ENCODE peak calls at places on chromosome 21, in six cellular contexts. Y is K562, O is ovary, B is A549, Q is esophagus squamous epithelium, E is prostate gland. C is an unnamed sample.

GRCh38 chr21:31347435-31348032 is 3.5 kb upstream of the TIAM1 start:
- DNase-seq in Y (peak), E (no peak), Q (no peak), O (no peak), B (peak), C (peak)

GRCh38 chr21:43195131-43196021 is 26.6 kb downstream of the CRYAA start:
- DNase-seq in E (peak), Q (no peak), Y (no peak), B (no peak), O (no peak), C (no peak)

GRCh38 chr21:29678616-29679015 is 261.2 kb downstream of the GRIK1 start:
- DNase-seq in Q (no peak), O (no peak), B (no peak), E (no peak), Y (no peak), C (no peak)

GRCh38 chr21:31255846-31256395 is 88.1 kb downstream of the TIAM1 start:
- DNase-seq in O (no peak), E (no peak), Y (no peak), B (no peak), Q (no peak), C (no peak)

GRCh38 chr21:43948740-43949498 is 63.2 kb upstream of the TRAPPC10 start:
- DNase-seq in B (no peak), E (no peak), Q (no peak), O (no peak), Y (peak), C (no peak)

GRCh38 chr21:29175408-29176147 is 45.1 kb downstream of the MAP3K7CL start:
- DNase-seq in E (peak), O (no peak), B (no peak), Q (no peak), Y (no peak), C (no peak)

GRCh38 chr21:43599728-43600127 is 59.6 kb downstream of the HSF2BP start:
- DNase-seq in O (no peak), E (no peak), Q (no peak), B (no peak), Y (no peak), C (no peak)

GRCh38 chr21:45152265-45152746 is 77.9 kb downstream of the ADARB1 start:
- DNase-seq in Y (peak), E (no peak), O (no peak), Q (no peak), B (no peak), C (no peak)

GRCh38 chr21:45405271-45405818 is 380 bp downstream of the COL18A1 start:
- DNase-seq in E (no peak), Q (no peak), B (peak), O (peak), Y (peak), C (peak)

GRCh38 chr21:36847189-36847588 is 119.3 kb downstream of the HLCS start:
- DNase-seq in Y (no peak), E (peak), Q (no peak), B (peak), O (no peak), C (peak)

GRCh38 chr21:8994640-8995511 is 1526.5 kb upstream of the TPTE start:
- DNase-seq in B (no peak), E (no peak), Q (no peak), Y (peak), O (no peak), C (no peak)

GRCh38 chr21:37198989-37199924 is 67.9 kb downstream of the VPS26C start:
- DNase-seq in O (no peak), Y (no peak), B (no peak), E (no peak), Q (no peak), C (peak)

GRCh38 chr21:45142469-45142868 is 68.1 kb downstream of the ADARB1 start:
- DNase-seq in O (no peak), Y (no peak), Q (no peak), E (no peak), B (no peak), C (peak)

GRCh38 chr21:17444828-17445227 is 68.0 kb upstream of the CXADR start:
- DNase-seq in B (no peak), E (peak), Q (no peak), O (no peak), Y (no peak), C (no peak)

GRCh38 chr21:17436626-17437111 is 76.2 kb upstream of the CXADR start:
- DNase-seq in Y (no peak), O (no peak), B (no peak), E (no peak), Q (no peak), C (no peak)

GRCh38 chr21:44892095-44892494 is 18.6 kb upstream of the PTTG1IP start:
- DNase-seq in Q (no peak), Y (no peak), E (no peak), O (no peak), B (no peak), C (no peak)

GRCh38 chr21:45132841-45133573 is 58.6 kb downstream of the ADARB1 start:
- DNase-seq in O (no peak), E (peak), Q (no peak), B (no peak), Y (no peak), C (no peak)

GRCh38 chr21:45019076-45019886 is 55.1 kb upstream of the ADARB1 start:
- DNase-seq in B (no peak), Q (no peak), O (peak), E (no peak), Y (no peak), C (no peak)

GRCh38 chr21:29196021-29196663 is 65.7 kb downstream of the MAP3K7CL start:
- DNase-seq in Q (no peak), B (peak), O (no peak), Y (peak), E (no peak), C (peak)

GRCh38 chr21:16154961-16155360 is 425.2 kb downstream of the USP25 start:
- DNase-seq in O (no peak), B (no peak), Q (no peak), E (no peak), Y (no peak), C (no peak)

GRCh38 chr21:44846485-44847260 is 26.8 kb downstream of the PTTG1IP start:
- DNase-seq in Y (no peak), E (peak), Q (no peak), O (no peak), B (no peak), C (no peak)

GRCh38 chr21:27802816-27803475 is 836.1 kb upstream of the ADAMTS5 start:
- DNase-seq in Y (peak), E (peak), Q (no peak), O (no peak), B (no peak), C (peak)

DNA sequence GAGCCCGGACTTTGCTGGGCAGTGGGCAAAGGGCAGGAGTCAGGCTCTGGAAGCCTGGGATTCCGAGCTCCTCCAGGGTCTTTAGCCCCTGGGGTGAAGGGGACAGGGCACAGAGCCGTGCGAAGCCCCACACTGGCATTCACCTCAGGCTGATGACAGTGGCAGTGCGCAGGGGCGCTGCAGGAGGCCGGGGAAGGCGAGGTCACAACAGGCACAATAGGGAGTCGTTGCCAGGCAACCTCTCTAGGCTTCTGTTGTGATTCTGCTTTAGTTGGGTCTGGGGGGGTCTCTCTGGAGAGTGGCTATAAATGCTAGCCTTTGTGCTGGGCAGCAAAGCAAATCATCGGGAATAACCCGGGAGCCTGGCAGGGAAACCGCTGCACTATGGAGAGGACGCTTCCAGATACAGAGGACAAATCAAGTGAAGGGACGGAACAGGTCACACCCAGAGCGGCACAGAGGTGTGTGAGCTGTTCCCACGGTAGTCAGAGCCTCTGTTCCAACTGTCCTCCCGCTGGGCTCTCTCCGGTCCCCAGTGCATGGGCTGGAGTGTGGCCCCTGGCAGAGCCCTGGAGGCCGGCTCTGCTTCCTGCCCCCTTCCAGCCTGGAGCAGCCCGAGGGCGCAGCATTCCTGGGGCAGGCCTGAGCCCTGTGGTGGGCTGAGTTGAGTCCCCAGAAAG is 11.7 kb upstream of the ZBTB21 start:
- DNase-seq in E (no peak), B (no peak), Y (no peak), Q (no peak), O (no peak), C (no peak)
- TF ChIP-seq POLR2A in E (no peak), B (no peak), Y (no peak), Q (no peak), O (no peak), C (no peak)

DNA sequence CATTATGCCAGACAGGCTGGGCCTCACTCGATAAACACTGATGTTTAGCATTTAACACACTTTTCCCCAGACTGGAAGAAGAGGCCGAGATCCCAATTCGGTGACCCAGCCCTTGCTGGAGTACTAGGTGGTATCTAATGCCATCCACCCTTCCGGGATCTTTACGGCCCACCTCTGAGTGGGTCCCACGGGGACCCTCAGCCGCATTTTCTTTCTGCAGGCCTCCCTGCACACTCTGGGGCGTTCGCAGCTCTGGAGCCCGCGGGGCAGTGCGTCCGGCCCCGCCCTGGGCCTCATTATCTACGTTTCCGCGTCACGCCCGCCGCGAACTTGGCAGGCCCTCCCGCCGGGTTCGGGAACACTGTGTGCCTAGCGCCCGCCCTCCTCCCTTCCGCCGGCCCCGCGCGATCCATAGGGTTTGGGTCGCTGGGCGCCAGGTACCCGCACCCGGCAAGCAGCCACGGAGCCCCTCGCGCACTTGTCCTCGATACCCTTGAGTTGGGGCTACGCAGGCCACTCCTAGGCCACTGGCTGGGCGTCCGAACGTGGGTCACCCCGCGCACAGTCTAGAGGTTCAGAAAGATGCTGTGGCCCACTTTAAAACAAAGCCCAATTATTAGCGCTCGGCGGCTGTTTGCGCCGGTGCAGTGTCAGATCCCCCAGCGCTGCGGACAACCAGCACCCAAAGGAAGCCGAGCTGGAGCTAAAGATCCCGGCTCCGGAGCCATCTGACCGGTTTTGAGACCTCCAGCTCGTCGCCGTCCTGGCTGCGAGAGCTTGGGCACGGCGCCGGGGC is 942 bp upstream of the EVA1C start:
- DNase-seq in B (no peak), E (peak), Y (peak), O (peak), Q (peak), C (peak)
- TF ChIP-seq POLR2A in B (peak), E (peak), Y (no peak), O (peak), Q (peak), C (peak)

GRCh38 chr21:24759348-24760118 is 847.7 kb downstream of the MRPL39 start:
- DNase-seq in Q (no peak), O (no peak), Y (no peak), E (no peak), B (no peak), C (no peak)
- TF ChIP-seq POLR2A in Q (no peak), O (no peak), Y (no peak), E (no peak), B (no peak), C (no peak)

GRCh38 chr21:38499296-38499695 is 1.0 kb upstream of the ERG start:
- DNase-seq in B (no peak), E (no peak), Q (no peak), O (no peak), Y (no peak), C (no peak)

GRCh38 chr21:38496224-38496623 is 2.1 kb downstream of the ERG start:
- DNase-seq in Y (no peak), B (no peak), O (no peak), E (no peak), Q (no peak), C (no peak)

GRCh38 chr21:38500073-38500472 is 1.8 kb upstream of the ERG start:
- DNase-seq in Y (no peak), E (no peak), Q (no peak), B (no peak), O (no peak), C (no peak)

GRCh38 chr21:38495242-38495641 is 3.0 kb downstream of the ERG start:
- DNase-seq in B (no peak), O (no peak), Q (no peak), Y (no peak), E (no peak), C (no peak)

DNA sequence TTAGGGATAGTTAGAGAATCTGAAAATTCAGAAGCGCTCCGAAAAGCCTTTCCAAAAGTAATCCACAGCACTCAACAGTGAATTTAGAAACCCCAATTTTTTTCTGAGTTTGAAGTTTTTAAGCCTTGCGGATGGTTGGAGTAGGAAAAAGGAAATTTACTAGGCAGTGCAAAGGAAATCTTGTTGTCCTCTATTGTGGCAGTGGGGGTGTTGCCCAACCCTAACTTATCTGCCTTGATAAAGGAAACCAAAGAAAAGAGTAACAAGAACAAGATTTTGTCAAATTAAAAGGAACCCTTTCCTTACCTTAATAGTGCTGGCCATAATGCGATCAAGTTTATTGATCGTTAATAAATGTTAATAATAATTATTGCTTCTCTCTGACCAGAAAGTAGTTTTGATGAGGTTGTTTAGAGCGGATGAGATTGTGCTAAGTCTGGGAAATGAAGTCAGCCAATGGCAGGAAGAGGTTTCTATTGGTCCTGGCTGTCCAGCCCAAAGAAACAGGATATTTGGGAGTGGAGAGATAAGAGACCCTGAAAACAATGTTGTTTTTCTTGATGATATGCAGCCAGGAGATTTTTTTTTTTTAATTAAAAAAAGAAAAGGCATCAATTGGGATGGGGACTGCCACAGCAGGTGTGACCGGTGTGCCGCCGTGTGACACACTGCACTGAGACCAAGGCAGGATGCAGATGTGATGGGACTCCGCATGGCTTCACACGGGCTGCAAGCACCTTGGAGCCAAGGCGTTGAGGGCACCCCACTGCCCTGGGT is at the start of gene ERG:
- DNase-seq in B (no peak), O (no peak), Y (no peak), Q (no peak), E (no peak), C (no peak)
- TF ChIP-seq POLR2A in B (no peak), O (no peak), Y (no peak), Q (no peak), E (no peak), C (no peak)

GRCh38 chr21:20644552-20644951 is 353.7 kb upstream of the NCAM2 start:
- DNase-seq in O (no peak), Q (no peak), E (no peak), B (no peak), Y (no peak), C (no peak)
- TF ChIP-seq POLR2A in O (no peak), Q (no peak), E (no peak), B (no peak), Y (no peak), C (no peak)

GRCh38 chr21:15149825-15150224 is 85.0 kb upstream of the NRIP1 start:
- DNase-seq in B (no peak), Q (no peak), Y (no peak), O (no peak), E (no peak), C (no peak)
- TF ChIP-seq POLR2A in B (no peak), Q (no peak), Y (no peak), O (no peak), E (no peak), C (no peak)

DNA sequence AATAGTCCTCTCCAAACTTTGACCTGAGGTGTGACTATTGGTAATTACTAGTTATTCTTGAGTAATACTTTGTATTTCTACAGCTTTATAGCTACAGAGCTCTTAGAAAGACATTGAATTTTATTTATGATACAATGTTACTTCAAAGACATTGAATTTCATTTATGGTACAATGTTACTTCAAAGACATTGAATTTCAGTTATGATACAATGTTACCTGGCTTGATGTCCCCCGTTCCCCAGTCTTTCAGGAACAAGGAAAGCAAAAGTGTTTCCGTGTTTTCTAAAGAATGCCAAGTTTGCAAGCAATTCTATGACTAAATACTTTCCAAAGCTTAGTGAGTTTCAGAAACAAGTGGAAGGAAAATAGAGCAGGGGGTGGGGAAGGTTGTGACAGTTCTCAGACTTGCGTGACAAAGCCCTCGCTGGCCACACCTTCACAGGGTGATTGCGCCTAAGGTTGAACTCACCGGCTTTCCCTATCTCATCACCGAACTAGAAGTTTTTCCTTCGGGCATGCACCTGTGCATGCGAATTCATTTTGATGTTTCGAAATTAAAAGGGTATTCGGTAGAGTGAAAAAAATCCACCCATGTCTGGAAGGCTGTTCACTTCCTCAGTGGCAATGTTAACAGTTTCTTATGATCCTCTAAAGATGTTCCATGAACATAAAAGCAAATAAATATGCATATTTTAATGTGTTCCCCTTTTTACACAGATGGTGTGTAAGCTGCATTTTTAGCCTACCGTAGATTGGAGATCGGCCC is 909 bp upstream of the PAXBP1 start:
- DNase-seq in O (no peak), E (peak), B (peak), Q (no peak), Y (peak), C (peak)
- TF ChIP-seq POLR2A in O (no peak), E (no peak), B (no peak), Q (no peak), Y (no peak), C (no peak)

DNA sequence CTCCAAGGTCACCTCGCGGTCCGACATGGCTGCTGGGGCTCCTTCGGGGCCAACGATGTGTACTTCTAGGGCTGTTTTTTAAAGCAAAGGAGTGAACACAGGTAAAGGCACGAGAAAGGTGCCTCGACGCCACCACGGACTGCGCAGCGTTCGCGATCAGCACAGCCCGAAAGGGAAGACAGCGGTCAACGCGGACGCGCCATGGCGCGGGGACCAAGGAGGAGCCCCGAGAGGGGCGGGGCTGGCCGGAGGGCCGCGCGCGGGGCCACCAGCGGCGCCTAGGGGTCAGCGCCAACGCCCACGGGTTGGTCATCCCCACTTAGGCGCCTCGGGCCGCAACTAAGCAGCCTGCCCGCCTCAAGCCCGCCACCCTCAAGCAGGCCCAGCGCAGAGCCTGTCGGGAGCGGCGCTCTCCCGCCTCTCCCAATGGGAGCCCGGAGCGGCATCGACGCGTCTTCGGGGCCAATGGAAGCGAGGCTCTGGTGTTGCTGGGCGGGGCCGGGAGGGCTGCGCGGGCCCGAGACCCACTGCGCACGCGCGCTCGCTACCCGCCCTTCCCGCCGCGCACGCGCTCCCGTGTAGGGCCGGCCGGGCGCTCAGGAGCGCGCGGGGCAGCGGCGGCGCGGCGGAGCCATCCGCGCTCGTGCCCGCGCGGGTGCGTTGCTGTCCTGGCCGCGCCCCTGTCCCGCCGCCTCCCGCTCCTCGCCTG is at the start of gene DIP2A:
- DNase-seq in Y (peak), E (peak), Q (peak), O (peak), B (peak), C (peak)
- TF ChIP-seq POLR2A in Y (peak), E (peak), Q (peak), O (peak), B (peak), C (peak)

GRCh38 chr21:34861302-34861701 is 187.8 kb downstream of the RUNX1 start:
- DNase-seq in Y (no peak), E (no peak), B (no peak), O (no peak), Q (no peak), C (no peak)
- TF ChIP-seq POLR2A in Y (no peak), E (no peak), B (no peak), O (no peak), Q (no peak), C (no peak)